ENCODE peak calls at places on chromosomes 13 and 19, in four cellular contexts. One of them, this sample, is unnamed. For H3K36me3, the result is how much of the 10 kb centered on the place peaks cover.

GRCh38 chr19:56403261-56403660 is 871 bp upstream of the ZNF583 start:
- DNase-seq in RWPE2: no peak
- DNase-seq in cardiac muscle cell: peak
- DNase-seq in BE2C: no peak
- DNase-seq in this sample: no peak

GRCh38 chr13:30373727-30374126 is 48.6 kb upstream of the UBE2L5 start:
- DNase-seq in RWPE2: no peak
- DNase-seq in cardiac muscle cell: no peak
- DNase-seq in BE2C: no peak
- DNase-seq in this sample: peak

GRCh38 chr19:21143846-21144245 is 2.0 kb downstream of the ZNF431 start:
- DNase-seq in RWPE2: no peak
- DNase-seq in cardiac muscle cell: no peak
- DNase-seq in BE2C: no peak
- DNase-seq in this sample: no peak

GRCh38 chr13:50576156-50576555 is 267.3 kb downstream of the DLEU7 start:
- DNase-seq in RWPE2: no peak
- DNase-seq in cardiac muscle cell: no peak
- DNase-seq in BE2C: no peak
- DNase-seq in this sample: peak

GRCh38 chr19:33484226-33484774 is 37.3 kb downstream of the PEPD start:
- DNase-seq in RWPE2: no peak
- DNase-seq in cardiac muscle cell: no peak
- DNase-seq in BE2C: no peak
- DNase-seq in this sample: peak

GRCh38 chr19:41886761-41887710 is 4.1 kb downstream of the ARHGEF1 start:
- DNase-seq in RWPE2: no peak
- DNase-seq in cardiac muscle cell: no peak
- DNase-seq in BE2C: no peak
- DNase-seq in this sample: no peak

GRCh38 chr13:27372896-27373295 is 51.5 kb upstream of the GTF3A start:
- DNase-seq in RWPE2: no peak
- DNase-seq in cardiac muscle cell: peak
- DNase-seq in BE2C: peak
- DNase-seq in this sample: no peak

GRCh38 chr13:48156466-48156865 is 61.6 kb upstream of the MED4 start:
- DNase-seq in RWPE2: no peak
- DNase-seq in cardiac muscle cell: no peak
- DNase-seq in BE2C: no peak
- DNase-seq in this sample: no peak

GRCh38 chr13:71249031-71249430 is 618.0 kb downstream of the DACH1 start:
- DNase-seq in RWPE2: no peak
- DNase-seq in cardiac muscle cell: no peak
- DNase-seq in BE2C: no peak
- DNase-seq in this sample: no peak

GRCh38 chr19:55354698-55355212 is at the start of gene COX6B2:
- DNase-seq in RWPE2: no peak
- DNase-seq in cardiac muscle cell: no peak
- DNase-seq in BE2C: no peak
- DNase-seq in this sample: no peak

GRCh38 chr19:4208385-4209094 is 20.8 kb upstream of the EBI3 start:
- DNase-seq in RWPE2: no peak
- DNase-seq in cardiac muscle cell: peak
- DNase-seq in BE2C: no peak
- DNase-seq in this sample: no peak

GRCh38 chr13:42354246-42355117 is 82.5 kb downstream of the AKAP11 start:
- DNase-seq in RWPE2: no peak
- DNase-seq in cardiac muscle cell: peak
- DNase-seq in BE2C: no peak
- DNase-seq in this sample: no peak

GRCh38 chr13:102658678-102659077 is 36.2 kb downstream of the METTL21C start:
- DNase-seq in RWPE2: no peak
- DNase-seq in cardiac muscle cell: peak
- DNase-seq in BE2C: no peak
- DNase-seq in this sample: no peak

GRCh38 chr19:45170146-45171106 is 7.6 kb downstream of the TRAPPC6A start:
- DNase-seq in RWPE2: no peak
- DNase-seq in cardiac muscle cell: no peak
- DNase-seq in BE2C: no peak
- DNase-seq in this sample: no peak

GRCh38 chr13:52348983-52349780 is 56.8 kb downstream of the THSD1 start:
- DNase-seq in RWPE2: no peak
- DNase-seq in cardiac muscle cell: peak
- DNase-seq in BE2C: no peak
- DNase-seq in this sample: no peak

GRCh38 chr19:45693168-45693788 is 812 bp downstream of the QPCTL start:
- DNase-seq in RWPE2: peak
- DNase-seq in cardiac muscle cell: peak
- DNase-seq in BE2C: peak
- DNase-seq in this sample: peak

GRCh38 chr19:7699422-7700127 is 2.4 kb downstream of the FCER2 start:
- DNase-seq in RWPE2: no peak
- DNase-seq in cardiac muscle cell: no peak
- DNase-seq in BE2C: no peak
- DNase-seq in this sample: no peak

GRCh38 chr19:35533822-35534521 is 716 bp downstream of the GAPDHS start:
- DNase-seq in RWPE2: no peak
- DNase-seq in cardiac muscle cell: peak
- DNase-seq in BE2C: no peak
- DNase-seq in this sample: no peak

GRCh38 chr19:52535831-52536800 is 8.6 kb downstream of the ZNF808 start:
- DNase-seq in RWPE2: peak
- DNase-seq in cardiac muscle cell: peak
- DNase-seq in BE2C: peak
- DNase-seq in this sample: peak

GRCh38 chr13:24693862-24694471 is 13.8 kb downstream of the ATP12A start:
- DNase-seq in RWPE2: no peak
- DNase-seq in cardiac muscle cell: peak
- DNase-seq in BE2C: peak
- DNase-seq in this sample: no peak

GRCh38 chr13:77429320-77430142 is 102.6 kb upstream of the MYCBP2 start:
- DNase-seq in RWPE2: no peak
- DNase-seq in cardiac muscle cell: no peak
- DNase-seq in BE2C: no peak
- DNase-seq in this sample: no peak

GRCh38 chr13:26679411-26679810 is 81.2 kb downstream of the GPR12 start:
- DNase-seq in RWPE2: no peak
- DNase-seq in cardiac muscle cell: peak
- DNase-seq in BE2C: no peak
- DNase-seq in this sample: no peak

GRCh38 chr13:99749627-99750026 is 221.9 kb downstream of the ZIC5 start:
- DNase-seq in RWPE2: no peak
- DNase-seq in cardiac muscle cell: no peak
- DNase-seq in BE2C: no peak
- DNase-seq in this sample: no peak

GRCh38 chr19:18418725-18419194 is 438 bp upstream of the SSBP4 start:
- DNase-seq in RWPE2: peak
- DNase-seq in cardiac muscle cell: no peak
- DNase-seq in BE2C: no peak
- DNase-seq in this sample: peak

GRCh38 chr13:106566682-106567420 is 1.1 kb downstream of the ARGLU1 start:
- DNase-seq in RWPE2: peak
- DNase-seq in cardiac muscle cell: peak
- DNase-seq in BE2C: peak
- DNase-seq in this sample: peak

GRCh38 chr19:917323-918151 is at the start of gene KISS1R:
- DNase-seq in RWPE2: peak
- DNase-seq in cardiac muscle cell: no peak
- DNase-seq in BE2C: peak
- DNase-seq in this sample: peak

GRCh38 chr13:94416454-94417080 is 62.9 kb downstream of the DCT start:
- DNase-seq in RWPE2: no peak
- DNase-seq in cardiac muscle cell: peak
- DNase-seq in BE2C: peak
- DNase-seq in this sample: no peak

GRCh38 chr13:99686157-99686572 is 184.9 kb downstream of the TM9SF2 start:
- DNase-seq in RWPE2: no peak
- DNase-seq in cardiac muscle cell: peak
- DNase-seq in BE2C: peak
- DNase-seq in this sample: no peak

GRCh38 chr13:71866173-71867091 is 572 bp downstream of the DACH1 start:
- DNase-seq in RWPE2: peak
- DNase-seq in cardiac muscle cell: peak
- DNase-seq in BE2C: peak
- DNase-seq in this sample: no peak

GRCh38 chr19:34260771-34261173 is 6.4 kb downstream of the GARRE1 start:
- DNase-seq in RWPE2: no peak
- DNase-seq in cardiac muscle cell: peak
- DNase-seq in BE2C: peak
- DNase-seq in this sample: no peak

GRCh38 chr19:47309608-47310007 is at the start of gene C5AR1:
- DNase-seq in RWPE2: no peak
- DNase-seq in cardiac muscle cell: no peak
- DNase-seq in BE2C: no peak
- DNase-seq in this sample: peak

GRCh38 chr19:39963860-39964259 is 7.1 kb upstream of the PSMC4 start:
- DNase-seq in RWPE2: no peak
- DNase-seq in cardiac muscle cell: no peak
- DNase-seq in BE2C: no peak
- DNase-seq in this sample: no peak

GRCh38 chr19:49801966-49802661 is 11.0 kb downstream of the FUZ start:
- DNase-seq in RWPE2: peak
- DNase-seq in cardiac muscle cell: peak
- DNase-seq in BE2C: peak
- DNase-seq in this sample: no peak

GRCh38 chr19:49802836-49803528 is 10.1 kb downstream of the FUZ start:
- DNase-seq in RWPE2: peak
- DNase-seq in cardiac muscle cell: no peak
- DNase-seq in BE2C: no peak
- DNase-seq in this sample: no peak

GRCh38 chr19:49805822-49806612 is 7.1 kb downstream of the FUZ start:
- DNase-seq in RWPE2: peak
- DNase-seq in cardiac muscle cell: no peak
- DNase-seq in BE2C: no peak
- DNase-seq in this sample: no peak

GRCh38 chr19:49801401-49801888 is 11.6 kb downstream of the FUZ start:
- DNase-seq in RWPE2: peak
- DNase-seq in cardiac muscle cell: no peak
- DNase-seq in BE2C: no peak
- DNase-seq in this sample: no peak

DNA sequence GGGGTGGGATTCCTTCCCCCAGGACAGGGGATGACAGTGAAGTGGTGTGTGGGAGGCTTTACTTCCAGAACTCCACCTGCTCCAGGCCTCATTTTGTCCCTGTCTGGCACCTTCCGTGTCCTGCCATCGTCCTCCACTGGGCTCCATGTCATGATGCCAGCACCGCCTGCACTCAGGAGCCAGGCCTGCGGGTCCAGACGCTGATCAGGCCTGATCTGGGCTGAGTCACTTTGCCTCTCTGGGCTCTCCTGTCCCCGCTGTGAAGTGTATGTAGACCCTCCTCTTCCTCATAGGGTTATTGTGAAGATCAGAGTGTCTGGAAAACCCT is 9.6 kb downstream of the FUZ start:
- DNase-seq in RWPE2: peak
- DNase-seq in cardiac muscle cell: no peak
- DNase-seq in BE2C: no peak
- DNase-seq in this sample: no peak
- H3K36me3 ChIP-seq in RWPE2: half or more
- H3K36me3 ChIP-seq in cardiac muscle cell: under half
- H3K36me3 ChIP-seq in BE2C: under half
- H3K36me3 ChIP-seq in this sample: half or more

GRCh38 chr19:5340637-5341447 is at the start of gene PTPRS:
- DNase-seq in RWPE2: no peak
- DNase-seq in cardiac muscle cell: peak
- DNase-seq in BE2C: peak
- DNase-seq in this sample: peak

GRCh38 chr19:5339470-5339949 is 1.1 kb downstream of the PTPRS start:
- DNase-seq in RWPE2: no peak
- DNase-seq in cardiac muscle cell: no peak
- DNase-seq in BE2C: peak
- DNase-seq in this sample: no peak

GRCh38 chr19:5338661-5339469 is 1.7 kb downstream of the PTPRS start:
- DNase-seq in RWPE2: no peak
- DNase-seq in cardiac muscle cell: no peak
- DNase-seq in BE2C: peak
- DNase-seq in this sample: no peak

GRCh38 chr19:5341448-5341820 is 822 bp upstream of the PTPRS start:
- DNase-seq in RWPE2: no peak
- DNase-seq in cardiac muscle cell: no peak
- DNase-seq in BE2C: no peak
- DNase-seq in this sample: no peak

GRCh38 chr19:5339950-5340636 is 519 bp downstream of the PTPRS start:
- DNase-seq in RWPE2: no peak
- DNase-seq in cardiac muscle cell: peak
- DNase-seq in BE2C: peak
- DNase-seq in this sample: no peak
- TF ChIP-seq CTCF in RWPE2: peak
- TF ChIP-seq CTCF in cardiac muscle cell: no peak
- TF ChIP-seq CTCF in BE2C: peak
- TF ChIP-seq CTCF in this sample: no peak

DNA sequence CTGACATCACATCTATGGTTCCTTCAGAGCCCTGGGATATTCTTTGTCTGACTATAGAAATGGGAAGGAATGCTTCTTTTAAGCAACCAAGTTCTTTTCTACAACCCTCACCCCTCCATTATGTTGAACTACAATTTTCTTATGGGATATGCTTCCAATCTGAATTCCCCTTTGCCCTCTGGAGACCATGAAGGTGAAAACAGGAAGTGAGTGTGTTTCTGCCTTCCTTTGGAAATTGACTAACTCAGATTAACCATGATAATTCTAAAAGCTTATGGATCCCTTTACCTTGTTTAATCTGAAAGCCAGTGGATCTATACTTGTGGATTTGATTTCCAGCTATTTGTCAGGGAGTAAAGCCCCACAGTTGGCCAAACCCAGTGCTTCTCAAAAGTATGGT is 90.8 kb upstream of the SERTM1 start:
- DNase-seq in RWPE2: no peak
- DNase-seq in cardiac muscle cell: no peak
- DNase-seq in BE2C: no peak
- DNase-seq in this sample: no peak
- H3K36me3 ChIP-seq in RWPE2: under half
- H3K36me3 ChIP-seq in cardiac muscle cell: under half
- H3K36me3 ChIP-seq in BE2C: under half
- H3K36me3 ChIP-seq in this sample: under half

DNA sequence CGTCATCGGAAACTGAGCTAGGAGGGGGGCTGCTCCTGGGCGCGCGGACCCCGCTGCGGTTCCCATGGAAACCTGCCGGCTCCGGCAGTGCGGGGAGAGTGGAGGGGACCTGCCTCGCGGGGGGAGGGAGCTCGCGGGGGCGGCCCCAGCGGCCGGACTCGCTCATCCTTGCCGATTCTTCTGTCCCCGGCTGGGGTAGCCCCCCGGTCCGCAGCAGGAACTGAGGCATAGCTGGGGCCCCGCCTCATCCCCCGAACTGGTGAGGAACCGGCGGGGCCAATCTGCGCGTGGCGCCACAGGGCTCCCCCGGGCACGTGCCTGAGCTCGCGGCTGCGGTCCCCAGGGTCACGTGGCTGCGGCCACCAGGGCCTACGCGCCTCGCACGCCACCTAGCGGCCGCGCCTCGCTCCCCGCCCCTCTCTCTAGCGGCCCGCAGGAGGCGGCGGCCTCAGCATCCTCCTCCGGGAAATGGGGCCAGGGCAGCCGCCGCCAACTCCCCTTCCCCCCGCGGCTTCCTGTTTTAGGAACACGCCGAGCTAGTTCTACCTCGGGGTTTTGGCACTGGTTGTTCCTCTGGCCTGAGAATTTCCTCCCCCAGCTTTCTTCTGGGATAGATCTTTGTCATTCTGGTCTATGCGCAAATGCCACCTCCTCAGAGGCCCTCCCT is 1.7 kb upstream of the ELAVL3 start:
- DNase-seq in RWPE2: no peak
- DNase-seq in cardiac muscle cell: peak
- DNase-seq in BE2C: peak
- DNase-seq in this sample: peak
- TF ChIP-seq CTCF in RWPE2: peak
- TF ChIP-seq CTCF in cardiac muscle cell: peak
- TF ChIP-seq CTCF in BE2C: peak
- TF ChIP-seq CTCF in this sample: peak

This sample was measured in left lung.